ENCODE peak calls at places on chromosome 13, in six cellular contexts. One of them, this sample, is unnamed.
A peak's percentile ranks its signal among the peaks of the same experiment; 100 is the strongest.

GRCh38 chr13:27170521-27171243 is 929 bp downstream of the USP12 start:
- DNase-seq in NCI-H345: peak; percentile 27
- DNase-seq in T-helper 1 cell: no peak
- DNase-seq in body of pancreas: peak; percentile 48
- DNase-seq in WTC11: peak; percentile 75
- DNase-seq in bronchial epithelial cell: no peak
- DNase-seq in this sample: peak; percentile 21

GRCh38 chr13:79679334-79679733 is 198.4 kb downstream of the NDFIP2 start:
- DNase-seq in NCI-H345: peak; percentile 54
- DNase-seq in T-helper 1 cell: no peak
- DNase-seq in body of pancreas: peak; percentile 85
- DNase-seq in WTC11: peak; percentile 79
- DNase-seq in bronchial epithelial cell: peak; percentile 65
- DNase-seq in this sample: peak; percentile 46

GRCh38 chr13:41065098-41065497 is 3.8 kb downstream of the WBP4 start:
- DNase-seq in NCI-H345: no peak
- DNase-seq in T-helper 1 cell: no peak
- DNase-seq in body of pancreas: no peak
- DNase-seq in WTC11: no peak
- DNase-seq in bronchial epithelial cell: no peak
- DNase-seq in this sample: no peak

GRCh38 chr13:62320129-62320724 is 904.6 kb upstream of the PCDH20 start:
- DNase-seq in NCI-H345: peak; percentile 54
- DNase-seq in T-helper 1 cell: no peak
- DNase-seq in body of pancreas: no peak
- DNase-seq in WTC11: no peak
- DNase-seq in bronchial epithelial cell: peak; percentile 48
- DNase-seq in this sample: peak; percentile 66

GRCh38 chr13:72166102-72166660 is 299.2 kb upstream of the DACH1 start:
- DNase-seq in NCI-H345: no peak
- DNase-seq in T-helper 1 cell: no peak
- DNase-seq in body of pancreas: no peak
- DNase-seq in WTC11: no peak
- DNase-seq in bronchial epithelial cell: peak; percentile 69
- DNase-seq in this sample: no peak

GRCh38 chr13:95204231-95204765 is 97.0 kb downstream of the ABCC4 start:
- DNase-seq in NCI-H345: no peak
- DNase-seq in T-helper 1 cell: no peak
- DNase-seq in body of pancreas: no peak
- DNase-seq in WTC11: no peak
- DNase-seq in bronchial epithelial cell: no peak
- DNase-seq in this sample: peak; percentile 8

GRCh38 chr13:86974995-86975328 is 696.2 kb upstream of the SLITRK5 start:
- DNase-seq in NCI-H345: no peak
- DNase-seq in T-helper 1 cell: no peak
- DNase-seq in body of pancreas: no peak
- DNase-seq in WTC11: peak; percentile 11
- DNase-seq in bronchial epithelial cell: no peak
- DNase-seq in this sample: no peak

GRCh38 chr13:81927347-81927746 is 1586.4 kb upstream of the SPRY2 start:
- DNase-seq in NCI-H345: no peak
- DNase-seq in T-helper 1 cell: no peak
- DNase-seq in body of pancreas: no peak
- DNase-seq in WTC11: no peak
- DNase-seq in bronchial epithelial cell: peak; percentile 13
- DNase-seq in this sample: no peak

GRCh38 chr13:41568143-41568989 is 111.0 kb downstream of the RGCC start:
- DNase-seq in NCI-H345: no peak
- DNase-seq in T-helper 1 cell: no peak
- DNase-seq in body of pancreas: no peak
- DNase-seq in WTC11: no peak
- DNase-seq in bronchial epithelial cell: no peak
- DNase-seq in this sample: peak; percentile 69

This sample was measured in midbrain.